ENCODE peak calls at places on chromosome 17, in four cellular contexts. B, P, M and Y are unnamed samples.

GRCh38 chr17:60401819-60402218 is 9.9 kb upstream of the USP32 start:
- DNase-seq in B (no peak), P (no peak), M (no peak), Y (no peak)

GRCh38 chr17:2085648-2085949 is 30.7 kb downstream of the HIC1 start:
- DNase-seq in M (no peak), B (no peak), P (peak; percentile 73), Y (no peak)

GRCh38 chr17:14303343-14304221 is 2.7 kb downstream of the HS3ST3B1 start:
- DNase-seq in M (no peak), P (no peak), B (no peak), Y (no peak)

GRCh38 chr17:81176656-81177055 is 10.6 kb upstream of the AATK start:
- DNase-seq in B (no peak), M (no peak), P (no peak), Y (no peak)

GRCh38 chr17:62149961-62150360 is 84.9 kb upstream of the MED13 start:
- DNase-seq in B (no peak), P (no peak), M (no peak), Y (no peak)

GRCh38 chr17:74426551-74427047 is 5.3 kb upstream of the GPRC5C start:
- DNase-seq in M (no peak), B (no peak), P (no peak), Y (peak; percentile 71)

GRCh38 chr17:74758846-74759163 is 10.4 kb downstream of the NHERF1 start:
- DNase-seq in B (no peak), M (no peak), P (no peak), Y (peak; percentile 90)

GRCh38 chr17:2212328-2212981 is 91.1 kb downstream of the SMG6 start:
- DNase-seq in B (peak; percentile 39), M (no peak), P (no peak), Y (no peak)

GRCh38 chr17:67942810-67943209 is 53.5 kb downstream of the C17orf58 start:
- DNase-seq in B (no peak), P (no peak), M (peak; percentile 15), Y (peak; percentile 32)

GRCh38 chr17:32518856-32519768 is 32.3 kb downstream of the CDK5R1 start:
- DNase-seq in B (no peak), M (no peak), P (peak; percentile 41), Y (peak; percentile 71)

GRCh38 chr17:65489413-65490170 is 71.9 kb downstream of the AXIN2 start:
- DNase-seq in M (no peak), B (no peak), P (no peak), Y (no peak)

GRCh38 chr17:11144358-11145233 is 96.4 kb upstream of the SHISA6 start:
- DNase-seq in M (peak; percentile 12), B (no peak), P (peak; percentile 27), Y (peak; percentile 56)

GRCh38 chr17:65564793-65565192 is 3.3 kb upstream of the AXIN2 start:
- DNase-seq in M (no peak), B (peak; percentile 58), P (peak; percentile 56), Y (no peak)

GRCh38 chr17:76528528-76529223 is 8.8 kb downstream of the CYGB start:
- DNase-seq in B (no peak), P (peak; percentile 64), M (peak; percentile 85), Y (peak; percentile 71)

GRCh38 chr17:76529224-76529642 is 8.3 kb downstream of the CYGB start:
- DNase-seq in M (peak; percentile 50), B (peak; percentile 57), P (peak; percentile 81), Y (peak; percentile 92)

GRCh38 chr17:76529643-76530488 is 7.6 kb downstream of the CYGB start:
- DNase-seq in M (peak; percentile 39), P (peak; percentile 92), B (peak; percentile 39), Y (peak; percentile 60)

GRCh38 chr17:76528156-76528527 is 9.4 kb downstream of the CYGB start:
- DNase-seq in P (no peak), B (no peak), M (peak; percentile 93), Y (peak; percentile 75)

DNA sequence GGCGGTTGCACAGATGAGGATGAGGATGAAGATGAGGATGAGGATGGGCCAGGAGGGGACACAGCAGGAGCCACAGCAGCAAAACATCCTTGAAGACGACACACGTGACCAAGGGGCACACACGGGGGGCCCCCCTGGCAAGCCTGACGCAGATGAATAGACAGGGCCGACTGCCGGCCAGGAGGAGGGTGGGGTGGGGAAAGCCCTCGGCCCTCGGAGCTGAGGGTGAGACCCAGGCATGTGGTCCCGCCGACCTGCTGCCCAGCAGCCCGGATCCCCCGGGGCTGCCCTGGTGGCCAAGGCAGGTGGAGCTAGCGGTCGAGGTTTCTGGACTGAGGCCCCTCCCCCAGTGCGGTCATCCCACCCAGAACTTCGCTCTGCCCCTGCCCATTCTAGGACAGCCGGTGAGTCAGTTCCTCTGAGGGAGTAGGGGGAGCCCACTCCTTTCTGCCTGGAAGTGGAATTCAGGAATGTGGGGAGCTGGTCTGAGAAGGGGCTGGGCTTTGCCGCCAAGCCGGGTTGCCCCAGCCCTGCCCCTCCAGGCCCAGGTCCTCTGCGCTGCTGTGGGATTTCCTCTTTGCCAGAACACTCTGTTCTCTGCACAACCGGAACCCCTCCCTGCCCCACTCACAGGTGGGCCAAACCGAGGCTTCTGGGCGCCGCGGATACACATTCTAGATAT is 9.9 kb downstream of the CYGB start:
- DNase-seq in B (no peak), M (peak; percentile 92), P (peak; percentile 73), Y (no peak)
- TF ChIP-seq CTCF in B (no peak), M (no peak), P (peak; percentile 14), Y (no peak)

GRCh38 chr17:75765981-75766380 is 989 bp upstream of the GALK1 start:
- DNase-seq in P (no peak), M (no peak), B (no peak), Y (no peak)

GRCh38 chr17:75763269-75763607 is 1.8 kb downstream of the GALK1 start:
- DNase-seq in B (no peak), P (no peak), M (no peak), Y (no peak)

GRCh38 chr17:75764711-75765421 is at the start of gene GALK1:
- DNase-seq in M (peak; percentile 91), B (peak; percentile 60), P (peak; percentile 73), Y (peak; percentile 86)

GRCh38 chr17:75763613-75764416 is 1.2 kb downstream of the GALK1 start:
- DNase-seq in M (no peak), B (no peak), P (no peak), Y (no peak)

GRCh38 chr17:75764417-75764710 is 628 bp downstream of the GALK1 start:
- DNase-seq in M (no peak), B (no peak), P (peak; percentile 5), Y (no peak)
- H3K4me3 ChIP-seq in M (peak overlapping the region; percentile 75), B (peak overlapping the region; percentile 83), P (peak overlapping the region; percentile 75), Y (peak overlapping the region; percentile 69)

GRCh38 chr17:7280519-7281073 is 922 bp upstream of the SLC2A4 start:
- DNase-seq in M (peak; percentile 92), P (peak; percentile 83), B (peak; percentile 65), Y (peak; percentile 87)
- TF ChIP-seq CTCF in M (peak; percentile 96), P (peak; percentile 96), B (peak; percentile 97), Y (peak; percentile 70)

DNA sequence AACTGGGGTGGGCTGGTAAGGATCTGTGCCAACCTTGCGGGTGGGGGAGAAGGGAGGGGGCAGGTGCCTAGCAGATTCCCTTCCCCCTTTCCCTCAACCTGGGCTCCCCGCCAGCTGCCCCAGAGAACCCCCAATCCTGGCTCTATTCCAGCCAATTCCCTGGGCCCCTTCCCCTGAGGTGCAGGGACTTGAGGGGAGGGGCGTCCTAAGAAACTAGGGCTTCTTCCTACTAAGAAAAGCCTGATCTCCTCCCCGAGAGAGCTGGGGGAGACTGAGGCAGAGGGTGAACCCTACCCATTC is 1.6 kb downstream of the FAM171A2 start:
- DNase-seq in M (no peak), B (no peak), P (no peak), Y (no peak)
- H3K4me3 ChIP-seq in M (no peak overlapping the region), B (peak overlapping the region; percentile 80), P (no peak overlapping the region), Y (no peak overlapping the region)

DNA sequence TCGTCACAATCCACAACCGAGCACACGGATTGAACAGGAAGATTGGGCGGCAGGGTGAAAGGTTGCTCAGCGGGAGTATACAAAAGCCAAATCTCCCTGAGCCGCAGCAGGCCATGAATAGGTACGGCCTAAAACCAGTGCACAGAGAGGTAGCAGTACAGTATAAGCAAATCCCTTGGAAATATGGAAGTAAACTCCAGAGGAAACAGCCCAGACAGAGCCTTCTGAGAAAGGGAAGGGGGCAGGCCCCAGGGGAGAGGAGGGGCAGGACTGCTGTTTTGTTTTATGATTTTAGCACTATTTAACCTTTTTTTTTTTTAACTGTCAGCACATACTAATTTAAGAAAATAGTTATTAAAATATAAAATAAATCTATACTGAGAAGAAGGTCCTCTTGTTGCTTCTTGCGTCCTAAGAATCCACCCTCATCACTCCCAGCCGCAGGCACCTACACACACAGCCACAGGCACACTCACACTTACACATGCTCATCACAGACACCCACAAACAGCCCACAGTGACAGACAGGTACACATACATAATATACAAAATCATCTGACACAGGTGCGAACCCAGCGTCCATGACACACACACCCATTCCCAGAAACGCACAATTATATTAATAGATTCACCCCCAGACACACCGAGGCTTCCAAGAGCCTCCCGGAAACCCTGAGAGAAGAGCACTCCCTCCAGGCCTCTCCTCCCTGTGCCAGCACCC is 12.9 kb downstream of the PLXDC1 start:
- DNase-seq in P (no peak), M (no peak), B (no peak), Y (no peak)
- TF ChIP-seq CTCF in P (no peak), M (no peak), B (no peak), Y (no peak)